ENCODE peak calls at places on chromosome 22, in five cellular contexts. D is psoas muscle, R is BJ, M is HTR-8/SVneo, I is fibroblast of lung. T is an unnamed sample.

GRCh38 chr22:49380095-49380827 is 447.4 kb downstream of the BRD1 start:
- DNase-seq in D (no peak), R (no peak), M (no peak), I (no peak), T (no peak)

GRCh38 chr22:50027639-50028537 is 15.3 kb upstream of the IL17REL start:
- DNase-seq in D (no peak), R (peak; percentile 9), M (no peak), I (peak; percentile 4), T (no peak)

GRCh38 chr22:28920757-28921584 is 37.6 kb downstream of the ZNRF3 start:
- DNase-seq in D (no peak), R (no peak), M (no peak), I (no peak), T (no peak)

GRCh38 chr22:25403752-25404471 is 160.6 kb upstream of the GRK3 start:
- DNase-seq in D (no peak), R (peak; percentile 31), M (no peak), I (peak; percentile 59), T (no peak)

GRCh38 chr22:33579448-33580093 is 340.7 kb downstream of the LARGE1 start:
- DNase-seq in D (peak; percentile 29), R (no peak), M (no peak), I (peak; percentile 45), T (no peak)

GRCh38 chr22:40400173-40400572 is 29.8 kb downstream of the SGSM3 start:
- DNase-seq in D (no peak), R (no peak), M (no peak), I (no peak), T (no peak)

GRCh38 chr22:47278655-47279054 is 516.2 kb downstream of the TBC1D22A start:
- DNase-seq in D (no peak), R (no peak), M (no peak), I (no peak), T (no peak)

GRCh38 chr22:33083212-33083611 is 25.0 kb upstream of the SYN3 start:
- DNase-seq in D (no peak), R (no peak), M (no peak), I (no peak), T (no peak)

GRCh38 chr22:23512738-23513137 is 67.4 kb downstream of the IGLL1 start:
- DNase-seq in D (no peak), R (no peak), M (no peak), I (no peak), T (no peak)

GRCh38 chr22:33853200-33854097 is 66.8 kb downstream of the LARGE1 start:
- DNase-seq in D (peak; percentile 70), R (peak; percentile 37), M (peak; percentile 28), I (peak; percentile 81), T (no peak)

GRCh38 chr22:48837341-48837935 is 990.2 kb downstream of the BRD1 start:
- DNase-seq in D (no peak), R (no peak), M (no peak), I (no peak), T (no peak)

GRCh38 chr22:26143801-26144325 is 25.4 kb upstream of the SEZ6L start:
- DNase-seq in D (no peak), R (no peak), M (no peak), I (no peak), T (no peak)

GRCh38 chr22:31148953-31149627 is 8.8 kb upstream of the PLA2G3 start:
- DNase-seq in D (peak; percentile 66), R (no peak), M (peak; percentile 83), I (peak; percentile 88), T (peak; percentile 54)

GRCh38 chr22:46907578-46908215 is 145.2 kb downstream of the TBC1D22A start:
- DNase-seq in D (no peak), R (no peak), M (no peak), I (no peak), T (no peak)

GRCh38 chr22:46416537-46417267 is 81.2 kb downstream of the TRMU start:
- DNase-seq in D (no peak), R (no peak), M (no peak), I (no peak), T (no peak)

GRCh38 chr22:44464000-44464399 is 34.0 kb downstream of the RTL6 start:
- DNase-seq in D (no peak), R (no peak), M (no peak), I (no peak), T (no peak)